ENCODE peak calls at places on chromosome 20, in eight cellular contexts. P is natural killer cell, W is H9, J is IMR-90, U is cardiac fibroblast, X is uterus, O is cardiac muscle cell, G is endothelial cell of umbilical vein. E is an unnamed sample.

GRCh38 chr20:33515569-33516216 is 25.8 kb downstream of the CBFA2T2 start:
- DNase-seq in P (no peak), W (no peak), J (no peak), U (no peak), X (no peak), O (no peak), G (no peak), E (no peak)

GRCh38 chr20:1888796-1889463 is 6.3 kb upstream of the SIRPA start:
- DNase-seq in P (no peak), W (no peak), J (peak), U (peak), X (no peak), O (no peak), G (no peak), E (peak)

GRCh38 chr20:36628076-36628475 is 17.9 kb downstream of the SLA2 start:
- DNase-seq in P (peak), W (no peak), J (peak), U (no peak), X (no peak), O (no peak), G (no peak), E (no peak)

GRCh38 chr20:47274449-47275108 is 81.9 kb downstream of the ZMYND8 start:
- DNase-seq in P (no peak), W (no peak), J (peak), U (peak), X (no peak), O (no peak), G (peak), E (no peak)

GRCh38 chr20:13953227-13953626 is 37.2 kb downstream of the SEL1L2 start:
- DNase-seq in P (no peak), W (peak), J (no peak), U (no peak), X (no peak), O (no peak), G (no peak), E (no peak)

GRCh38 chr20:38633577-38634093 is 32.0 kb downstream of the ARHGAP40 start:
- DNase-seq in P (peak), W (peak), J (peak), U (peak), X (peak), O (peak), G (peak), E (no peak)

GRCh38 chr20:35992713-35993335 is 24.4 kb downstream of the CNBD2 start:
- DNase-seq in P (no peak), W (peak), J (peak), U (peak), X (peak), O (peak), G (peak), E (no peak)

GRCh38 chr20:64131406-64131805 is 24.0 kb upstream of the NPBWR2 start:
- DNase-seq in P (no peak), W (no peak), J (no peak), U (peak), X (no peak), O (no peak), G (no peak), E (no peak)

GRCh38 chr20:45945678-45946148 is 11.2 kb downstream of the PCIF1 start:
- DNase-seq in P (peak), W (no peak), J (peak), U (no peak), X (no peak), O (no peak), G (no peak), E (no peak)

GRCh38 chr20:50029697-50030428 is 47.1 kb downstream of the SNAI1 start:
- DNase-seq in P (no peak), W (no peak), J (peak), U (peak), X (peak), O (no peak), G (peak), E (peak)

GRCh38 chr20:49207071-49207470 is 12.1 kb upstream of the DDX27 start:
- DNase-seq in P (no peak), W (peak), J (no peak), U (no peak), X (no peak), O (no peak), G (no peak), E (no peak)

GRCh38 chr20:34713194-34713943 is 9.2 kb downstream of the TP53INP2 start:
- DNase-seq in P (no peak), W (no peak), J (peak), U (peak), X (no peak), O (peak), G (peak), E (no peak)

GRCh38 chr20:17710379-17711305 is 10.9 kb downstream of the BANF2 start:
- DNase-seq in P (no peak), W (no peak), J (peak), U (peak), X (peak), O (peak), G (no peak), E (no peak)

GRCh38 chr20:38094968-38095689 is 61.6 kb downstream of the RPRD1B start:
- DNase-seq in P (no peak), W (no peak), J (no peak), U (no peak), X (no peak), O (no peak), G (no peak), E (no peak)

GRCh38 chr20:31440012-31440659 is at the start of gene DEFB123:
- DNase-seq in P (no peak), W (no peak), J (no peak), U (no peak), X (no peak), O (no peak), G (no peak), E (no peak)
- TF ChIP-seq CTCF in P (no peak), W (peak), J (no peak), U (peak), X (no peak), O (no peak), G (peak), E (no peak)

GRCh38 chr20:5061209-5061608 is 58.5 kb downstream of the PCNA start:
- DNase-seq in P (no peak), W (peak), J (peak), U (no peak), X (no peak), O (no peak), G (peak), E (no peak)

GRCh38 chr20:5058873-5059272 is 57.6 kb upstream of the SLC23A2 start:
- DNase-seq in P (no peak), W (no peak), J (no peak), U (no peak), X (no peak), O (no peak), G (no peak), E (no peak)

DNA sequence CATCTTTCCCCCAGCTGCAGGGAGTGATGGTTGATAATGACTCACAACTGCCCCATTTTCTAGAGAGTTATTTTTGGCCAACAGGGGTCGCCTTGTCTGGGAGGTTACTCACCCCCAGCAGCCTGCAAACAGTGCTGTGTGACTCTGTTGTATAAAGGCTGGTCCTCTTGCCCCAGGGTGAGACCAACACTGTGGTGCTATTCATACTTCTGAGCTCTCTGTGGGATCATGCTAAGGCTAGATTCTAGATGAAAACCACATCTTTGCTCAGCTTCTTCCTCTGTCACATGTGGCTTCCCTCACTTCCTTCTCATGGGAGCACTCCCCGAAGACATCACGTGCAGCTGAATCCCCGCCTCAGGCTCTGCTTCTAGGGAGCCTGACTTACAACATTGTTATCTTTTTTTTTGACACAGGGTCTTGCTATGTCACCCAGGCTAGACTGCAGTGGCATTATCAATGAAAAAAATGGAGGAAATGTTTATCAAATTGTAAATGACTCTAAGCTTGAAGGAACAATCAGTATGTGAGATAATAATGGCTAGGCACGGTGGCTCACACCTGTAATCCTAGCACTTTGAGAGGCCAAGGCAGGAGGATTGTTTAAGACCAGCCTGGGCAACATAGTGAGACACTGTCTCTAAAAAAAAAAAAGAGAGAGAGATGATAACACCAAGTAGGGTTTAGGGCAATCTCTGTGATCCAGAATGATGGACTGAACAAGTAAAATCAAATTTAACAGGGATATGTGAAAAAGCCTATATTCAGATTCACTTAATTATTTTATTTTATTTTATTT is 55.7 kb upstream of the SLC23A2 start:
- DNase-seq in P (peak), W (peak), J (peak), U (peak), X (no peak), O (no peak), G (peak), E (no peak)
- TF ChIP-seq CTCF in P (peak), W (peak), J (peak), U (peak), X (no peak), O (peak), G (peak), E (no peak)

GRCh38 chr20:16404171-16404570 is 169.1 kb downstream of the KIF16B start:
- DNase-seq in P (no peak), W (no peak), J (no peak), U (no peak), X (no peak), O (no peak), G (no peak), E (no peak)
- TF ChIP-seq CTCF in P (no peak), W (peak), J (no peak), U (no peak), X (no peak), O (no peak), G (no peak), E (no peak)

DNA sequence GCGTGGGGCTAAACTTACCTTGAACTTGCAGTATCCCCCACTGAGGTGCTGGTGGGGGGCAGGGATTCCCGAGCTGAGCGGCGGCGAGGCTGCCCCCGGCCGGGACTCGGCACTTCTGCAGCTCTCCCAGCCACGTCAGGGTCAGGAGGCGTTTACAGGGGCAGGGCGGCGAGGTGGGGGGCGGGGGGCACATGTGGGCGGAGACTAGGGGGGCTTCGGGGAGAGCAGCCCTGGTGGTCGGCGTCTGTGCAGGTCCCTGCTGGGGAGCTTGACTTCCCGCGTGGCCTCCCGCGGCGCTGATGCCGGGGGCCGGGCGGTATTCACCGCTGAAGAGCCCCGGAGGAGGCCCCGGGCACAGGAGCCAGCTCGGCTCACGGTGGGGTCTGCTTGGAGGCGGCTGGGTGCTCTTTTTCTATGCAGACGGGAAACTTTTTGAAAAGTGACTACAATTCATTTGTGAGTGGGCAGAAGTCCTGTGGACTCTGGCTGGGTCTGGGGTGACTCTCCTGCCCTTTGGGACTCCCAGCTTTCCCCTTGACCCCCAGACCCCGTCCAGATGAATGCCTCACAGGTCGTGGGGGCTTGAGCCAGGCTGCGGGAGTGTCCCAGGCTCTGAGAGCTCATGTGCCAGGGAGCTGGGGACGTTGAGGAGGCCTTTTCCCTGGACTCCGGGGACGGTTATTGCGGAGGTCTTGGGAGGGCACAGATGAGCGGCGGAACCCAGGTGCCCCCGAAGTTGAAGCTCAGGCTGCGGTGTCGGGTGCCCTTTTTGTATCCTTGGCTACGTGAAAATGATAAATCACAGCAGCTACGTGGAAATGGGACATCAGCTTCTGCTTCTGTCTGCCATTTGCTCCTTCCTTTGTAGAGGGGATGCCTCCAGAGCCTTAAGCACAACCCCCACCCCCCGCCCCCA is 75.9 kb upstream of the GATA5 start:
- DNase-seq in P (no peak), W (peak), J (no peak), U (no peak), X (no peak), O (peak), G (no peak), E (no peak)
- TF ChIP-seq CTCF in P (no peak), W (no peak), J (no peak), U (no peak), X (no peak), O (no peak), G (no peak), E (no peak)

GRCh38 chr20:24357169-24357568 is 112.3 kb upstream of the SYNDIG1 start:
- DNase-seq in P (no peak), W (no peak), J (no peak), U (no peak), X (no peak), O (no peak), G (no peak), E (no peak)
- TF ChIP-seq CTCF in P (no peak), W (no peak), J (no peak), U (no peak), X (no peak), O (no peak), G (no peak), E (no peak)

GRCh38 chr20:57941121-57941522 is 231.3 kb upstream of the PMEPA1 start:
- DNase-seq in P (no peak), W (no peak), J (no peak), U (no peak), X (peak), O (no peak), G (no peak), E (no peak)

GRCh38 chr20:57939499-57939898 is 229.7 kb upstream of the PMEPA1 start:
- DNase-seq in P (no peak), W (no peak), J (no peak), U (no peak), X (no peak), O (no peak), G (no peak), E (no peak)

GRCh38 chr20:57940376-57940775 is 230.6 kb upstream of the PMEPA1 start:
- DNase-seq in P (no peak), W (no peak), J (no peak), U (no peak), X (no peak), O (no peak), G (no peak), E (no peak)

GRCh38 chr20:57936636-57937310 is 227.0 kb upstream of the PMEPA1 start:
- DNase-seq in P (no peak), W (no peak), J (no peak), U (no peak), X (no peak), O (no peak), G (no peak), E (no peak)

DNA sequence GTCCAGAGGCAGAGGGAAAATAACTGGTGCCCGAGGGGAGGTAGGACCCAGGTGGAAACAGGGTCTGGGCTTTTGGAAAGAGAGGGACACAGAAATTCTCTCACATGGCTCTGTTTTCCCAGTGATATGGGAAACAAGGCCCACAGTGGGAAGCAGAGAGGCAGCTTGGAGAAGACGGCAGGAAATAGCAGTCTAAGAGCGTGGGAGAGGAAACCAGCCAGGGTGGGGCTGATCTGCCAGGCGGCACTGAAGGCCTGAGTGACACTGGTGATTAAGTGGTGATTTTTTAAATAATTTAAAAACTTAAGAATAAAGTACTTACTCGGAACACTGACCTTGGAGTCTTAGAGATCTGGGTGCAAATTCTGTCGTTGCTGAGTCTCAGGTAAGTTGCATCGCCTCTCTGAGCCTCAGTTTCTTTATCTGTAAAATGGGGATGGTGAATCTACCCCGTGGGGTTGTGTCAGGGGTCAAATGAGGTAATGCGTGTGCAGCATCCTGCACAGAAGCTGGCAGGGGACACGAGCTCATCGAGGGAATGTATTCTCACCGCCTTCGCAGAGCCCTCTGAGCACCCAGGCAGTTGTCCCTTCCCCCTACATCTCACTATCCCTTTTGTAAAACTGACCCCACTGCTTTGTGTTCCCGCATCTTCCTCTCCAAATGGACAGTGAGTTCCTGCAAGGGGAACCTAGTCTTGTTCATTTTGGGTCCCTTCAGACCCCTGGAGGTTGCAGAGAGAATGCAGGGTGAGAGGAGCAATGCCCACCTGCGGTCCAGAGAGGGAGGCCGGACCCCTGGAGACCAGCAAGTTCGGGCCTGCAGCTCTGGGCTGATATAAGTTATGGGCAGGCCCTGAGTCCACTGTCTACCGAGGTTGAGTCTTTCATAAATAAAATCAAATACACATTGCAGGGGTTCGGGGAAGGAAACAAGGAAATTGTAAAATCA is 228.6 kb upstream of the PMEPA1 start:
- DNase-seq in P (no peak), W (no peak), J (no peak), U (peak), X (no peak), O (no peak), G (peak), E (no peak)
- TF ChIP-seq CTCF in P (no peak), W (peak), J (no peak), U (no peak), X (no peak), O (no peak), G (no peak), E (no peak)

DNA sequence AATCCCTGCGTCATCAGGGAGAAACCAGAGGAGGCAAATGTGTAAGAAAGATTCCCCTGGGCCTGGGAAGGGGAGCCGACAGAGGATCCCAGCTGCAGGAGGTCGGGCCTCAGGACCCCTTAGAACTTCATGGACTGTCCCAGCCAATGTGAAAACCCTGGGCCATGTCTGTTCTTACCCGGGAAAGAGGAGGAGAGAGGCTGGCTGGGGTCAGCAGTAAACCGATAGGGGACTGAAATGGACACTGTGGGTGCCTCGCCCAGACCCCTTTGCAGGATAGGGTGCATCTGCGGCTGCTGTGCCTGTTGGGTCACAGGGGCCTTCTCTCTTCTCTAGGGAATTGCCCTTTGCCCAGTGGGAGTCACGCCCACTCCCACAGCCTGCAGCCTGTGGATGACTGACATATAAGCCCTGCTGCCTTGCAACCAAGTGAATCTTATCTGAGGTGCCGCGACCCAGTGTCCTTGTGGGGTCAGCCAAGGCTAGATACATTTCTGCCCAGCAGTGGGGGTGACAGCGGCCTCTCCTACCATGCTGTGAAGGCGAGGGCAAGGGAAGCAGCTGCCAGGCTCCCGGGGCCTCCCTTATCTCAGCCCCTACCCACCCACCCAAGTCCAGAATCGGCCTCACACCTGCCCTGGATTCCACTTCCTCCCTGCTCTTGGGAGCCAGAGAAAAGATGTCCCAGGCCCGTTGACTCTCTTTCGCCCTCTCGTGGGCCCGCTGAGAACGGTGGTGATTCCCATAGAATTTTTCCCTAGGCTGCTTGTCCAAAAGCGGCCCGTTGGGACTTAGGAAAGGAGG is 76.2 kb upstream of the RNF24 start:
- DNase-seq in P (no peak), W (peak), J (peak), U (peak), X (peak), O (peak), G (peak), E (peak)
- TF ChIP-seq CTCF in P (peak), W (peak), J (peak), U (peak), X (peak), O (peak), G (peak), E (peak)

GRCh38 chr20:43565758-43566104 is 6.9 kb downstream of the SGK2 start:
- DNase-seq in P (no peak), W (no peak), J (no peak), U (no peak), X (no peak), O (no peak), G (no peak), E (no peak)

GRCh38 chr20:43563991-43564390 is 5.2 kb downstream of the SGK2 start:
- DNase-seq in P (no peak), W (no peak), J (no peak), U (no peak), X (no peak), O (no peak), G (no peak), E (no peak)

GRCh38 chr20:43564455-43564854 is 5.6 kb downstream of the SGK2 start:
- DNase-seq in P (no peak), W (no peak), J (no peak), U (no peak), X (no peak), O (no peak), G (no peak), E (no peak)

GRCh38 chr20:43564993-43565757 is 6.3 kb downstream of the SGK2 start:
- DNase-seq in P (no peak), W (no peak), J (no peak), U (no peak), X (no peak), O (peak), G (no peak), E (no peak)

DNA sequence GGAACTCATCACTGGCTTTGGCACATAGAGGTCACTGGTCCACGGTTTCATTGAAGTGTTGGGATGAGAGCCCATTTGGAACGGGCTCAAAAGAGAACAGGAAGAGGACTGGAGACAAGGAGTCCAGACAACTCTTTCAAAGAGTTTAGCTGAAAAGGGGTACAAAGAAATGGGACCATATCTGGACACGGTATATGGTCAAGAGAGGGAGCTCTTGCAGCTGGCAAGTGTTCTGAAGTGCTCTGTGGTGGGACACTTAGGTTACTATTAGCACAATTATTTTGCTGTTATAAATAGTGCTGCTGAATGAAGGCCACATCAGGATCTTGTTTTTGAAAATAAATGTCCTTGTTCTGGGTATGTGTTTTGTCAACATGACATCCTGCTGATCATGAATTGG is 4.6 kb downstream of the SGK2 start:
- DNase-seq in P (no peak), W (no peak), J (no peak), U (peak), X (no peak), O (no peak), G (no peak), E (no peak)
- TF ChIP-seq CTCF in P (no peak), W (no peak), J (no peak), U (peak), X (no peak), O (peak), G (no peak), E (no peak)

E was measured in psoas muscle.